ENCODE peak calls at places on chromosome 13, in nine cellular contexts. T is A549, J is ovary, G is stomach, X is transverse colon, U is SK-N-SH, S is tibial nerve, A is upper lobe of left lung, P is suprapubic skin. F is an unnamed sample.

GRCh38 chr13:18236528-18236815 is 945.2 kb downstream of the TUBA3C start:
- DNase-seq in A (no peak), P (no peak), U (no peak), X (no peak), S (no peak), J (no peak), T (no peak), G (no peak), F (no peak)

GRCh38 chr13:48500652-48501197 is 32.2 kb downstream of the RCBTB2 start:
- DNase-seq in U (no peak), A (no peak), G (no peak), S (no peak), J (no peak), X (no peak), T (peak), P (no peak), F (no peak)

GRCh38 chr13:113647351-113648217 is 10.4 kb downstream of the ATP4B start:
- DNase-seq in U (peak), J (peak), T (peak), A (peak), S (peak), G (peak), X (peak), P (peak), F (peak)

GRCh38 chr13:46354143-46355087 is 32.6 kb downstream of the RUBCNL start:
- DNase-seq in G (no peak), U (no peak), P (no peak), T (peak), A (no peak), J (no peak), S (no peak), X (no peak), F (no peak)

GRCh38 chr13:113560645-113561416 is 23.7 kb upstream of the TFDP1 start:
- DNase-seq in G (peak), P (peak), A (no peak), S (no peak), X (no peak), T (no peak), U (no peak), J (no peak), F (no peak)

GRCh38 chr13:20609145-20609544 is 42.2 kb downstream of the IFT88 start:
- DNase-seq in X (no peak), A (no peak), J (no peak), S (no peak), P (no peak), T (no peak), G (no peak), U (no peak), F (no peak)

GRCh38 chr13:97328222-97328790 is 105.7 kb upstream of the RAP2A start:
- DNase-seq in U (no peak), S (peak), T (peak), A (no peak), J (no peak), X (no peak), P (no peak), G (no peak), F (no peak)

GRCh38 chr13:60230593-60230992 is 66.9 kb upstream of the DIAPH3 start:
- DNase-seq in G (no peak), J (no peak), T (no peak), U (peak), P (no peak), A (no peak), X (no peak), S (no peak), F (no peak)

GRCh38 chr13:99421758-99422555 is 79.3 kb upstream of the TM9SF2 start:
- DNase-seq in J (no peak), X (no peak), P (peak), U (no peak), G (peak), T (no peak), A (no peak), S (no peak), F (no peak)

GRCh38 chr13:31413531-31413930 is 213.8 kb downstream of the B3GLCT start:
- DNase-seq in G (no peak), S (no peak), J (no peak), T (no peak), P (no peak), X (no peak), U (no peak), A (no peak), F (no peak)

GRCh38 chr13:109166807-109167206 is 537.4 kb downstream of the MYO16 start:
- DNase-seq in A (no peak), P (no peak), U (no peak), X (no peak), G (no peak), J (no peak), S (peak), T (no peak), F (no peak)

GRCh38 chr13:50319603-50320296 is 304.5 kb downstream of the KCNRG start:
- DNase-seq in X (no peak), P (no peak), G (no peak), U (no peak), T (peak), J (no peak), A (no peak), S (no peak), F (no peak)

GRCh38 chr13:33628662-33629061 is 189.3 kb upstream of the RFC3 start:
- DNase-seq in P (no peak), U (no peak), J (no peak), G (no peak), A (no peak), T (no peak), X (no peak), S (no peak), F (no peak)

GRCh38 chr13:57631607-57632275 is at the start of gene PCDH17:
- DNase-seq in P (no peak), U (peak), T (no peak), J (no peak), S (no peak), X (peak), G (peak), A (peak), F (no peak)

GRCh38 chr13:48631441-48631840 is 22.3 kb upstream of the CYSLTR2 start:
- DNase-seq in A (no peak), S (no peak), X (no peak), T (no peak), U (no peak), G (no peak), J (no peak), P (no peak), F (no peak)

GRCh38 chr13:77966671-77967070 is 48.0 kb upstream of the EDNRB start:
- DNase-seq in X (no peak), T (no peak), P (no peak), J (no peak), A (no peak), S (no peak), G (no peak), U (no peak), F (no peak)

GRCh38 chr13:96091932-96092253 is 2.0 kb downstream of the HS6ST3 start:
- DNase-seq in A (no peak), U (no peak), X (no peak), S (no peak), P (no peak), G (no peak), J (no peak), T (no peak), F (no peak)

GRCh38 chr13:113598081-113598410 is 13.5 kb downstream of the TFDP1 start:
- DNase-seq in U (no peak), A (no peak), G (no peak), T (no peak), J (no peak), P (peak), X (no peak), S (no peak), F (peak)

GRCh38 chr13:42384265-42384664 is 112.3 kb downstream of the AKAP11 start:
- DNase-seq in T (no peak), A (no peak), U (no peak), P (no peak), S (no peak), X (no peak), G (no peak), J (no peak), F (no peak)

GRCh38 chr13:53382008-53382407 is 353.4 kb downstream of the OLFM4 start:
- DNase-seq in P (no peak), G (no peak), A (no peak), S (no peak), U (no peak), X (no peak), T (no peak), J (no peak), F (no peak)

GRCh38 chr13:110593430-110594130 is 21.8 kb upstream of the NAXD start:
- DNase-seq in P (no peak), A (no peak), U (peak), G (no peak), J (no peak), T (peak), S (peak), X (no peak), F (no peak)

GRCh38 chr13:100363874-100364273 is 224.7 kb downstream of the GGACT start:
- DNase-seq in X (no peak), J (no peak), S (no peak), U (no peak), T (peak), G (no peak), A (no peak), P (no peak), F (no peak)

GRCh38 chr13:107680115-107680514 is 535.2 kb downstream of the LIG4 start:
- DNase-seq in S (no peak), T (no peak), U (peak), J (no peak), G (no peak), P (no peak), X (no peak), A (no peak), F (no peak)

GRCh38 chr13:83794627-83795026 is 87.6 kb downstream of the SLITRK1 start:
- DNase-seq in T (no peak), G (no peak), A (no peak), X (no peak), U (no peak), S (no peak), P (no peak), J (no peak), F (no peak)

GRCh38 chr13:112626761-112627160 is 38.8 kb upstream of the TUBGCP3 start:
- DNase-seq in J (no peak), A (no peak), G (no peak), S (no peak), P (no peak), U (no peak), T (no peak), X (no peak), F (no peak)

GRCh38 chr13:27171244-27171829 is at the start of gene USP12:
- DNase-seq in S (peak), J (no peak), X (peak), T (no peak), U (peak), A (no peak), G (no peak), P (peak), F (no peak)

GRCh38 chr13:36362251-36362650 is 16.1 kb upstream of the SPART start:
- DNase-seq in G (no peak), U (no peak), S (no peak), J (no peak), A (no peak), P (no peak), X (no peak), T (peak), F (no peak)

GRCh38 chr13:27636624-27637288 is 15.1 kb downstream of the POLR1D start:
- DNase-seq in G (no peak), X (no peak), A (no peak), S (no peak), U (no peak), P (no peak), J (no peak), T (no peak), F (no peak)

GRCh38 chr13:73767191-73767741 is 366.9 kb downstream of the KLF12 start:
- DNase-seq in U (no peak), J (no peak), S (no peak), X (no peak), G (no peak), A (no peak), T (no peak), P (no peak), F (no peak)

GRCh38 chr13:114025432-114026127 is 51.7 kb upstream of the C13orf46 start:
- DNase-seq in J (peak), S (no peak), X (peak), T (no peak), A (peak), P (no peak), G (no peak), U (peak), F (peak)

GRCh38 chr13:61727714-61728275 is 312.1 kb upstream of the PCDH20 start:
- DNase-seq in X (no peak), G (no peak), T (no peak), J (no peak), S (no peak), P (no peak), U (no peak), A (no peak), F (no peak)

GRCh38 chr13:110256126-110256905 is 50.6 kb downstream of the COL4A1 start:
- DNase-seq in X (no peak), S (no peak), U (no peak), A (no peak), T (no peak), J (no peak), G (no peak), P (no peak), F (no peak)

GRCh38 chr13:113926951-113927660 is 46.8 kb downstream of the C13orf46 start:
- DNase-seq in U (peak), J (no peak), T (no peak), G (peak), P (peak), A (no peak), X (no peak), S (no peak), F (no peak)

GRCh38 chr13:71115301-71115700 is 751.7 kb downstream of the DACH1 start:
- DNase-seq in J (no peak), S (no peak), U (no peak), T (no peak), G (no peak), P (no peak), X (no peak), A (no peak), F (no peak)

GRCh38 chr13:80040219-80040976 is 300.5 kb downstream of the SPRY2 start:
- DNase-seq in X (no peak), P (no peak), T (peak), A (no peak), J (no peak), U (no peak), G (no peak), S (no peak), F (no peak)

GRCh38 chr13:26053418-26053980 is 1.7 kb upstream of the SHISA2 start:
- DNase-seq in A (no peak), G (no peak), U (no peak), S (no peak), J (no peak), T (no peak), P (no peak), X (no peak), F (no peak)

GRCh38 chr13:26052136-26052736 is 420 bp upstream of the SHISA2 start:
- DNase-seq in S (no peak), A (no peak), J (no peak), U (peak), T (no peak), X (no peak), P (no peak), G (no peak), F (no peak)

GRCh38 chr13:26048745-26049144 is 3.1 kb downstream of the SHISA2 start:
- DNase-seq in A (no peak), P (no peak), X (no peak), T (no peak), S (no peak), J (no peak), G (no peak), U (peak), F (no peak)

GRCh38 chr13:26050568-26051230 is 1.1 kb downstream of the SHISA2 start:
- DNase-seq in U (peak), G (peak), X (no peak), S (no peak), P (no peak), A (peak), T (peak), J (no peak), F (no peak)

GRCh38 chr13:26051231-26052135 is at the start of gene SHISA2:
- DNase-seq in P (no peak), S (no peak), T (peak), J (no peak), X (no peak), A (peak), G (peak), U (peak), F (no peak)
- TF ChIP-seq EP300 in P (no peak), S (no peak), T (no peak), J (no peak), X (no peak), A (no peak), G (no peak), U (no peak), F (no peak)

DNA sequence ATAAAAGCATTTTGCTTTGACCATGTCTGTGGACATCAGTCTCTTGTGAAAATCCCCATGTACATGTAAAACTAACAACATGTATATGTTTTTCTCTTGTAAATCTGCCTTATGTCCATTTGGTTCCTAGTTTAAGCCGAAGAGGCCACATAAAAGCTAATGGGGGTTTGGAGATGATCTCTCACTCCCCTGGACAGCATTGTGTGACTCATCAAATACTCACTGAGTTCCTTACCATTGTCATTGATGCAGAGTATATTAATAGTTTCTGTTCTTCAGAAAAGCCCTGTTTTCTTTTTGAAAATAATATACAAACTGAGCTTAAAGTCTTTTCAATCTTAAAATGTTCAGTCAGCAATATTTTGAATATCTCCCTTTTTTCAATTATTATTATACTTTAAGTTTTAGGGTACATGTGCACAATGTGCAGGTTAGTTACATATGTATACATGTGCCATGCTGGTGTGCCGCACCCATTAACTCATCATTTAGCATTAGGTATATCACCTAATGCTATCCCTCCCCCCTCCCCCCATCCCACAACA is 536.7 kb upstream of the HTR2A start:
- DNase-seq in J (no peak), X (no peak), A (no peak), T (no peak), S (no peak), U (no peak), P (no peak), G (no peak), F (no peak)
- TF ChIP-seq EP300 in J (no peak), X (no peak), A (no peak), T (no peak), S (no peak), U (no peak), P (no peak), G (no peak), F (no peak)

GRCh38 chr13:22014469-22014868 is 343.6 kb downstream of the FGF9 start:
- DNase-seq in P (no peak), T (peak), J (no peak), U (no peak), A (no peak), X (no peak), S (no peak), G (no peak), F (no peak)
- TF ChIP-seq EP300 in P (no peak), T (no peak), J (no peak), U (no peak), A (no peak), X (no peak), S (no peak), G (no peak), F (no peak)

GRCh38 chr13:104593251-104593576 is 1527.0 kb upstream of the SLC10A2 start:
- DNase-seq in P (no peak), U (no peak), T (no peak), X (no peak), G (no peak), A (no peak), S (no peak), J (no peak), F (no peak)

GRCh38 chr13:104594801-104595200 is 1528.6 kb upstream of the SLC10A2 start:
- DNase-seq in P (no peak), T (no peak), U (no peak), A (no peak), X (no peak), S (no peak), G (no peak), J (no peak), F (no peak)

GRCh38 chr13:104592545-104593250 is 1526.5 kb upstream of the SLC10A2 start:
- DNase-seq in X (no peak), A (no peak), G (no peak), J (no peak), U (no peak), T (no peak), P (no peak), S (no peak), F (no peak)

GRCh38 chr13:104593693-104594092 is 1527.5 kb upstream of the SLC10A2 start:
- DNase-seq in T (no peak), U (no peak), A (no peak), X (peak), G (no peak), P (no peak), J (no peak), S (no peak), F (no peak)

DNA sequence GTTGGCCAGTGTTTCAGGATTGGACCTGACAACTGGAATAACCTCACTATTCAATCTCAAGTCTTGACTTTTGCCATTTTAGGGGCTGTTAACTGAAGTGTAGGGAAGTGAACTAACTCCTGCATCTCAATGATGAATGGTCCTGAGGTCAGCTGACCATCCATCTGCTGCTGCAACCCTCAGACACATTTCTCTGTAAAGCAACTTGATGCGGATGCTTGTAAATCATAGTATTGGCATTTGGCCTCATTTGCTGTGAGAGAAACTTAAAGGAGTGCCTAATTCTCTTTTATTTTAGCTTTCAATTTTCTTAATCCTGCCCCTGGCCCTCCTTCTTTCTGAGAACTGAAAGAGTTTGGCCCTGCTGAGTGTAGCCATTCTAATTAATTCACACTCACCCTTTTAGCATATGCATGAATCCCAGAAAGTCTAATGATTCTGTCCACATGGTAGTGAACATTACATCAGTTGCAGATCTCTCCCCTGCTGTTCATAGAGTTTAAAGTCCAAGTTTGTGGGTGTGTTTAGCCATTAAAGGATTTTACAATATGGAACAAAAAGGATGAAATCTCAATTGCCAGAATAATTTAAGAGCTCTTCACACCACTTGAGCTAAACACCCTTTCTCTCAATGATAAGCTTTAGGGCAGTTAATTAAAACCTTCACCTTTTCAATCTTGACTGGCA is 1531.5 kb upstream of the SLC10A2 start:
- DNase-seq in X (no peak), S (no peak), A (no peak), P (no peak), T (no peak), U (no peak), G (no peak), J (no peak), F (no peak)
- TF ChIP-seq EP300 in X (no peak), S (no peak), A (no peak), P (no peak), T (no peak), U (no peak), G (no peak), J (no peak), F (no peak)

DNA sequence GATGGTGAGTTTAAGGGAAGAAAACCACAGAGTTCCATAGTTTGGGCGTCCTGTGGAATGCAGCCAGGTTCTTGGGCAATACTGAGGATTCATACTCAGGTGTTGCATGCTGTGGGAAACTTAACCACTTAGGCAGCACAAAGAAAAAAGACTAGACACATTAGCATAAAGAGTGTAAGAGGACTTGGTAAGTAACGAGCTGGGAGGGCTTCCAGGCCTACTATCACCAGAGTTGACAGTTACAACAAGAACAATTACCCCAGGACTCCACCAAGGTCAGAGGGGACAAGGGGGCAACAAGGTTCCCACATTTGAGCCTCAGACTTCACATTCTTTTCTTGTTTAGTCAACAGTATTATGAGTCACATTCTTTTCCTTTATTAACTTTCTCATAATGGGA is 33.2 kb downstream of the KCTD12 start:
- DNase-seq in T (no peak), A (no peak), U (no peak), S (no peak), P (no peak), G (no peak), X (no peak), J (no peak), F (no peak)
- TF ChIP-seq EP300 in T (no peak), A (no peak), U (no peak), S (no peak), P (no peak), G (no peak), X (no peak), J (no peak), F (no peak)

F was measured in sigmoid colon.